ENCODE peak calls at places on chromosomes 16 and 17, in five cellular contexts. One of them, this sample, is unnamed.

GRCh38 chr17:17537311-17538099 is 41.3 kb upstream of the RASD1 start:
- DNase-seq in GM23338: no peak
- DNase-seq in fibroblast of villous mesenchyme: no peak
- DNase-seq in HFF-Myc: no peak
- DNase-seq in lower lobe of right lung: no peak
- DNase-seq in this sample: no peak

GRCh38 chr17:42114118-42114517 is 1.6 kb upstream of the DHX58 start:
- DNase-seq in GM23338: no peak
- DNase-seq in fibroblast of villous mesenchyme: no peak
- DNase-seq in HFF-Myc: no peak
- DNase-seq in lower lobe of right lung: no peak
- DNase-seq in this sample: no peak

GRCh38 chr16:8739151-8739550 is 58.3 kb downstream of the TMEM186 start:
- DNase-seq in GM23338: no peak
- DNase-seq in fibroblast of villous mesenchyme: no peak
- DNase-seq in HFF-Myc: no peak
- DNase-seq in lower lobe of right lung: no peak
- DNase-seq in this sample: no peak

GRCh38 chr17:42247734-42248133 is 28.5 kb downstream of the STAT5B start:
- DNase-seq in GM23338: no peak
- DNase-seq in fibroblast of villous mesenchyme: peak
- DNase-seq in HFF-Myc: peak
- DNase-seq in lower lobe of right lung: no peak
- DNase-seq in this sample: peak

GRCh38 chr16:30656974-30657865 is 1.0 kb upstream of the FBRS start:
- DNase-seq in GM23338: no peak
- DNase-seq in fibroblast of villous mesenchyme: no peak
- DNase-seq in HFF-Myc: no peak
- DNase-seq in lower lobe of right lung: no peak
- DNase-seq in this sample: no peak

GRCh38 chr16:16071631-16072244 is 122.3 kb downstream of the ABCC1 start:
- DNase-seq in GM23338: no peak
- DNase-seq in fibroblast of villous mesenchyme: peak
- DNase-seq in HFF-Myc: no peak
- DNase-seq in lower lobe of right lung: no peak
- DNase-seq in this sample: no peak

GRCh38 chr17:40063034-40063765 is 435 bp downstream of the THRA start:
- DNase-seq in GM23338: peak
- DNase-seq in fibroblast of villous mesenchyme: peak
- DNase-seq in HFF-Myc: no peak
- DNase-seq in lower lobe of right lung: peak
- DNase-seq in this sample: no peak

GRCh38 chr16:57187508-57187854 is 1.4 kb downstream of the RSPRY1 start:
- DNase-seq in GM23338: peak
- DNase-seq in fibroblast of villous mesenchyme: no peak
- DNase-seq in HFF-Myc: no peak
- DNase-seq in lower lobe of right lung: no peak
- DNase-seq in this sample: no peak

GRCh38 chr17:67183531-67183930 is 61.5 kb downstream of the HELZ start:
- DNase-seq in GM23338: no peak
- DNase-seq in fibroblast of villous mesenchyme: peak
- DNase-seq in HFF-Myc: no peak
- DNase-seq in lower lobe of right lung: no peak
- DNase-seq in this sample: no peak

GRCh38 chr17:59260724-59261123 is 40.4 kb downstream of the GDPD1 start:
- DNase-seq in GM23338: no peak
- DNase-seq in fibroblast of villous mesenchyme: no peak
- DNase-seq in HFF-Myc: no peak
- DNase-seq in lower lobe of right lung: no peak
- DNase-seq in this sample: no peak

GRCh38 chr17:49071106-49071505 is 61.5 kb upstream of the B4GALNT2 start:
- DNase-seq in GM23338: no peak
- DNase-seq in fibroblast of villous mesenchyme: peak
- DNase-seq in HFF-Myc: no peak
- DNase-seq in lower lobe of right lung: no peak
- DNase-seq in this sample: no peak

GRCh38 chr17:15392326-15392739 is 50.9 kb upstream of the TEKT3 start:
- DNase-seq in GM23338: no peak
- DNase-seq in fibroblast of villous mesenchyme: peak
- DNase-seq in HFF-Myc: peak
- DNase-seq in lower lobe of right lung: no peak
- DNase-seq in this sample: peak

GRCh38 chr17:1462164-1463112 is 6.4 kb upstream of the CRK start:
- DNase-seq in GM23338: no peak
- DNase-seq in fibroblast of villous mesenchyme: peak
- DNase-seq in HFF-Myc: no peak
- DNase-seq in lower lobe of right lung: no peak
- DNase-seq in this sample: no peak

GRCh38 chr17:8153550-8153956 is 1.3 kb upstream of the PER1 start:
- DNase-seq in GM23338: peak
- DNase-seq in fibroblast of villous mesenchyme: peak
- DNase-seq in HFF-Myc: peak
- DNase-seq in lower lobe of right lung: peak
- DNase-seq in this sample: peak

GRCh38 chr17:31273511-31273910 is 23.5 kb downstream of the OMG start:
- DNase-seq in GM23338: no peak
- DNase-seq in fibroblast of villous mesenchyme: no peak
- DNase-seq in HFF-Myc: no peak
- DNase-seq in lower lobe of right lung: no peak
- DNase-seq in this sample: no peak

GRCh38 chr16:85383836-85384825 is 229.0 kb upstream of the GSE1 start:
- DNase-seq in GM23338: no peak
- DNase-seq in fibroblast of villous mesenchyme: no peak
- DNase-seq in HFF-Myc: no peak
- DNase-seq in lower lobe of right lung: peak
- DNase-seq in this sample: no peak

GRCh38 chr16:14362774-14363371 is 267.2 kb downstream of the PARN start:
- DNase-seq in GM23338: no peak
- DNase-seq in fibroblast of villous mesenchyme: peak
- DNase-seq in HFF-Myc: peak
- DNase-seq in lower lobe of right lung: no peak
- DNase-seq in this sample: no peak

GRCh38 chr17:40610359-40610758 is 37.3 kb downstream of the SMARCE1 start:
- DNase-seq in GM23338: no peak
- DNase-seq in fibroblast of villous mesenchyme: no peak
- DNase-seq in HFF-Myc: no peak
- DNase-seq in lower lobe of right lung: no peak
- DNase-seq in this sample: no peak

GRCh38 chr17:71632328-71632727 is 488.5 kb upstream of the SOX9 start:
- DNase-seq in GM23338: no peak
- DNase-seq in fibroblast of villous mesenchyme: peak
- DNase-seq in HFF-Myc: no peak
- DNase-seq in lower lobe of right lung: no peak
- DNase-seq in this sample: no peak

GRCh38 chr16:49499018-49499785 is 125.6 kb downstream of the C16orf78 start:
- DNase-seq in GM23338: no peak
- DNase-seq in fibroblast of villous mesenchyme: no peak
- DNase-seq in HFF-Myc: no peak
- DNase-seq in lower lobe of right lung: no peak
- DNase-seq in this sample: no peak

GRCh38 chr16:56399047-56399446 is 26.3 kb downstream of the AMFR start:
- DNase-seq in GM23338: no peak
- DNase-seq in fibroblast of villous mesenchyme: no peak
- DNase-seq in HFF-Myc: no peak
- DNase-seq in lower lobe of right lung: no peak
- DNase-seq in this sample: no peak

GRCh38 chr17:83142619-83143018 is 63.2 kb downstream of the METRNL start:
- DNase-seq in GM23338: no peak
- DNase-seq in fibroblast of villous mesenchyme: no peak
- DNase-seq in HFF-Myc: no peak
- DNase-seq in lower lobe of right lung: no peak
- DNase-seq in this sample: no peak

GRCh38 chr17:44002141-44002848 is 2.1 kb upstream of the NAGS start:
- DNase-seq in GM23338: no peak
- DNase-seq in fibroblast of villous mesenchyme: peak
- DNase-seq in HFF-Myc: no peak
- DNase-seq in lower lobe of right lung: no peak
- DNase-seq in this sample: peak
- TF ChIP-seq CTCF in GM23338: no peak
- TF ChIP-seq CTCF in fibroblast of villous mesenchyme: no peak
- TF ChIP-seq CTCF in HFF-Myc: no peak
- TF ChIP-seq CTCF in lower lobe of right lung: no peak
- TF ChIP-seq CTCF in this sample: no peak

GRCh38 chr17:76478730-76479514 is 11.5 kb downstream of the AANAT start:
- DNase-seq in GM23338: no peak
- DNase-seq in fibroblast of villous mesenchyme: no peak
- DNase-seq in HFF-Myc: no peak
- DNase-seq in lower lobe of right lung: no peak
- DNase-seq in this sample: no peak

GRCh38 chr17:76478097-76478496 is 10.7 kb downstream of the AANAT start:
- DNase-seq in GM23338: no peak
- DNase-seq in fibroblast of villous mesenchyme: no peak
- DNase-seq in HFF-Myc: no peak
- DNase-seq in lower lobe of right lung: no peak
- DNase-seq in this sample: no peak

GRCh38 chr17:76479515-76480048 is 12.2 kb downstream of the AANAT start:
- DNase-seq in GM23338: no peak
- DNase-seq in fibroblast of villous mesenchyme: no peak
- DNase-seq in HFF-Myc: no peak
- DNase-seq in lower lobe of right lung: no peak
- DNase-seq in this sample: no peak

GRCh38 chr17:76481091-76481655 is 13.8 kb downstream of the AANAT start:
- DNase-seq in GM23338: no peak
- DNase-seq in fibroblast of villous mesenchyme: no peak
- DNase-seq in HFF-Myc: no peak
- DNase-seq in lower lobe of right lung: no peak
- DNase-seq in this sample: no peak

DNA sequence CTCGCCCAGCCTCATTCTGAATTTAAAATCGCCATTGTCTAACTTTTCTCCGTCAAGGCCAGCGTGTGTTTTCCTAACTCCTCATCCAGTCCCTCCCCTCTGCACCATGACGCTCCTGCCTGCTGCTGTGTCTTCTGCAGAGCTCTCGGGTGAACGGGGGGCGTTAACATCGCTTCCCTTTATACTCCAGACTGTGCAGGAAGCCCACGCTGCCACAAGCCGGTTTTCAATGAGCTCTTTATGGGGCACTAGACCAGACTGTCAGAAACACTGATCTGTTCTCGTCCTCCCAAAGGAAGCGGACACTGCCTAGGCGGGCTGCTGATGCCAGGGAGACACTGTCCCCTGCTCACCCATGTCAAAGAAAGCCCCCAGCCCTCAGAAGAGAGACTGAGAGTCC is 13.3 kb downstream of the AANAT start:
- DNase-seq in GM23338: no peak
- DNase-seq in fibroblast of villous mesenchyme: no peak
- DNase-seq in HFF-Myc: no peak
- DNase-seq in lower lobe of right lung: no peak
- DNase-seq in this sample: no peak
- H3K4me3 ChIP-seq in GM23338: no peak
- H3K4me3 ChIP-seq in fibroblast of villous mesenchyme: no peak
- H3K4me3 ChIP-seq in HFF-Myc: no peak
- H3K4me3 ChIP-seq in lower lobe of right lung: no peak
- H3K4me3 ChIP-seq in this sample: no peak

GRCh38 chr17:21242780-21243515 is 10.3 kb downstream of the NATD1 start:
- DNase-seq in GM23338: no peak
- DNase-seq in fibroblast of villous mesenchyme: no peak
- DNase-seq in HFF-Myc: no peak
- DNase-seq in lower lobe of right lung: no peak
- DNase-seq in this sample: no peak
- TF ChIP-seq CTCF in GM23338: no peak
- TF ChIP-seq CTCF in fibroblast of villous mesenchyme: no peak
- TF ChIP-seq CTCF in HFF-Myc: no peak
- TF ChIP-seq CTCF in lower lobe of right lung: no peak
- TF ChIP-seq CTCF in this sample: no peak

GRCh38 chr17:46764709-46765401 is 53.6 kb downstream of the WNT3 start:
- DNase-seq in GM23338: no peak
- DNase-seq in fibroblast of villous mesenchyme: peak
- DNase-seq in HFF-Myc: peak
- DNase-seq in lower lobe of right lung: peak
- DNase-seq in this sample: peak
- H3K4me3 ChIP-seq in GM23338: no peak
- H3K4me3 ChIP-seq in fibroblast of villous mesenchyme: no peak
- H3K4me3 ChIP-seq in HFF-Myc: no peak
- H3K4me3 ChIP-seq in lower lobe of right lung: no peak
- H3K4me3 ChIP-seq in this sample: no peak

GRCh38 chr16:11354733-11355574 is 9.7 kb downstream of the RMI2 start:
- DNase-seq in GM23338: no peak
- DNase-seq in fibroblast of villous mesenchyme: peak
- DNase-seq in HFF-Myc: no peak
- DNase-seq in lower lobe of right lung: peak
- DNase-seq in this sample: no peak
- TF ChIP-seq CTCF in GM23338: peak
- TF ChIP-seq CTCF in fibroblast of villous mesenchyme: no peak
- TF ChIP-seq CTCF in HFF-Myc: no peak
- TF ChIP-seq CTCF in lower lobe of right lung: no peak
- TF ChIP-seq CTCF in this sample: no peak

DNA sequence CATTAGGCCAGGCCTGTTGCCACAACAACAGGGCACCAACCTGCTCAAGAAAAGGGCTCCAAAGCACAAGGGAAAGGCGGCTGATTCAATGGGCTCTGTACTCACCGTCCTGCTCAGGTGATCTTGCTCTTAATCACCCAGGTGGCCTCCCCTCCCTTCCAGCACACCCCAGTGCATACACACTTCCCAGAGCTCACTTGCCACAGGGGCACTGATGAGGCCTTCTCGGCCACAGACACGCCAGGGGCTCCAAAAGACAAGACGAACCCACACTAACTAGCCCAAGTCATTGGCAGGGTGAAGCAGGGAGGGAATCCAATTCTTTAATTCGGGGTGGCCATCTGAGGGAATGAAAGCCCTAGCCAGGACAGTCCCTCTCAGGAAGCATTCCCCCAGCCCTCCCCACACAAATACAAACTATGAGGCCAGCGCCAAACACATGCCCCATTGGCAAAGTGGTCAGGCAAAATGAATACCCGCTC is 1.4 kb downstream of the MYO18A start:
- DNase-seq in GM23338: peak
- DNase-seq in fibroblast of villous mesenchyme: no peak
- DNase-seq in HFF-Myc: no peak
- DNase-seq in lower lobe of right lung: no peak
- DNase-seq in this sample: no peak
- H3K4me3 ChIP-seq in GM23338: peak
- H3K4me3 ChIP-seq in fibroblast of villous mesenchyme: peak
- H3K4me3 ChIP-seq in HFF-Myc: peak
- H3K4me3 ChIP-seq in lower lobe of right lung: peak
- H3K4me3 ChIP-seq in this sample: peak

DNA sequence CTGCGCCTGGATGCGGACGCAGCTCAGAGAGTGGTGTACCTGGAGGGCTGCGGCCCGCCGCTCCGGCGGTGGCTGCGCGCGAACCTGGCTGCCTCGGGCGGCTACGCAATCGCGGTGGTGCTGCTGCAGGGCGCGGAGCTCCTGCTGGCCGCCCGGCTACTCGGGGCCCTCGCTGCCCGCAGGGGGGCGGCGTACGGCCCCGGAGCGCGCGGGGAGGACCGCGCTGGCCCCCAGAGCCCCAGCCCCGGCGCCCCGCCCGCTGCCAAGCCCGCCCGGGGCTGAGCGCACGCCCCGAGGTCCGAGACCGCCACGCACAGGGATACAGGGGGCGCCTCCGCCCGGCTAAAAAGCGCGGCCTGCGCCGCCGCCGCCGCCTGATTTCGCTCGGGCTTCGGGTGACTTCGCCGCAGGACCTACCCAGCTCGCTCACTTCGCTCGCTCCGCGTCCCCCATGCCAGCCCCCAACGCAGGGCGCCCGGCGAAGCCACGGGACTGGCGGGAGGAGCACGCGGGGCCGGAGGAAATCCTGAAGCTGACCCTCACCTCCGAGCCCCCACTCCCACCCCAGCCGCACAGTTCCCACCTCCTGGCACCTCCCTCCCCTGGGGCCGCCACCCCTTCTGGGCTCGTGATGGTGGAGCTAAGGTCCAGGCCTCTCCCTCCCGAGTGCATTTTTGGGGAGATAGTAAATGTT is 8.2 kb downstream of the PDE6G start:
- DNase-seq in GM23338: peak
- DNase-seq in fibroblast of villous mesenchyme: no peak
- DNase-seq in HFF-Myc: no peak
- DNase-seq in lower lobe of right lung: no peak
- DNase-seq in this sample: no peak
- TF ChIP-seq CTCF in GM23338: peak
- TF ChIP-seq CTCF in fibroblast of villous mesenchyme: no peak
- TF ChIP-seq CTCF in HFF-Myc: no peak
- TF ChIP-seq CTCF in lower lobe of right lung: no peak
- TF ChIP-seq CTCF in this sample: no peak

This sample was measured in AG04449.